ENCODE peak calls at places on chromosome 18, in five cellular contexts. G is NCI-H345, V is NCI-H1092, X is kidney, D is GM18507. Z is an unnamed sample.
A peak's percentile ranks its signal among the peaks of the same experiment; 100 is the strongest.

GRCh38 chr18:41761329-41762028 is 193.6 kb upstream of the PIK3C3 start:
- DNase-seq in G (no peak), V (no peak), X (no peak), D (no peak), Z (no peak)

GRCh38 chr18:10094154-10094553 is 180.3 kb downstream of the VAPA start:
- DNase-seq in G (no peak), V (no peak), X (no peak), D (no peak), Z (no peak)

GRCh38 chr18:78769502-78770113 is 210.0 kb upstream of the SALL3 start:
- DNase-seq in G (peak; percentile 81), V (peak; percentile 56), X (no peak), D (no peak), Z (no peak)

GRCh38 chr18:23458830-23459529 is 5.9 kb downstream of the RIOK3 start:
- DNase-seq in G (no peak), V (no peak), X (no peak), D (no peak), Z (no peak)

GRCh38 chr18:78784861-78785260 is 194.8 kb upstream of the SALL3 start:
- DNase-seq in G (no peak), V (no peak), X (no peak), D (no peak), Z (no peak)

GRCh38 chr18:78662879-78663278 is 316.7 kb upstream of the SALL3 start:
- DNase-seq in G (no peak), V (no peak), X (no peak), D (no peak), Z (no peak)

GRCh38 chr18:79062806-79063205 is 6.4 kb upstream of the ATP9B start:
- DNase-seq in G (no peak), V (no peak), X (no peak), D (no peak), Z (no peak)

GRCh38 chr18:62436636-62437519 is 85.9 kb upstream of the ZCCHC2 start:
- DNase-seq in G (no peak), V (no peak), X (peak; percentile 85), D (no peak), Z (no peak)

GRCh38 chr18:1147616-1148184 is 243.0 kb downstream of the ADCYAP1 start:
- DNase-seq in G (no peak), V (no peak), X (no peak), D (no peak), Z (no peak)

GRCh38 chr18:62881509-62882016 is 166.2 kb downstream of the PHLPP1 start:
- DNase-seq in G (peak; percentile 82), V (peak; percentile 88), X (no peak), D (no peak), Z (peak; percentile 72)

GRCh38 chr18:76679259-76679658 is 143.1 kb upstream of the ZNF236 start:
- DNase-seq in G (peak; percentile 79), V (peak; percentile 56), X (no peak), D (no peak), Z (no peak)

GRCh38 chr18:62847081-62847480 is 131.7 kb downstream of the PHLPP1 start:
- DNase-seq in G (no peak), V (no peak), X (no peak), D (no peak), Z (no peak)

GRCh38 chr18:79726721-79727120 is 47.1 kb downstream of the CTDP1 start:
- DNase-seq in G (no peak), V (no peak), X (no peak), D (no peak), Z (no peak)

GRCh38 chr18:48072428-48073204 is 142.2 kb upstream of the SMAD2 start:
- DNase-seq in G (no peak), V (no peak), X (no peak), D (no peak), Z (no peak)

GRCh38 chr18:49491857-49492693 is 5.0 kb upstream of the C18orf32 start:
- DNase-seq in G (peak; percentile 99), V (peak; percentile 99), X (peak; percentile 89), D (peak; percentile 89), Z (peak; percentile 100)

GRCh38 chr18:51054764-51055163 is 24.8 kb downstream of the SMAD4 start:
- DNase-seq in G (no peak), V (no peak), X (no peak), D (no peak), Z (no peak)

GRCh38 chr18:28189400-28190239 is 12.7 kb upstream of the CDH2 start:
- DNase-seq in G (no peak), V (no peak), X (no peak), D (no peak), Z (peak; percentile 56)

GRCh38 chr18:42157878-42158277 is 202.8 kb downstream of the PIK3C3 start:
- DNase-seq in G (no peak), V (no peak), X (no peak), D (no peak), Z (no peak)

GRCh38 chr18:36035253-36035652 is 32.1 kb downstream of the RPRD1A start:
- DNase-seq in G (peak; percentile 94), V (peak; percentile 86), X (no peak), D (no peak), Z (peak; percentile 73)

GRCh38 chr18:71919211-71919610 is 624.9 kb downstream of the CBLN2 start:
- DNase-seq in G (no peak), V (no peak), X (no peak), D (no peak), Z (no peak)

GRCh38 chr18:76208632-76209308 is 286.3 kb downstream of the ZNF516 start:
- DNase-seq in G (no peak), V (no peak), X (no peak), D (no peak), Z (no peak)

GRCh38 chr18:9340472-9340871 is 5.9 kb downstream of the TWSG1 start:
- DNase-seq in G (no peak), V (no peak), X (no peak), D (no peak), Z (no peak)

GRCh38 chr18:903703-904102 is 968 bp upstream of the ADCYAP1 start:
- DNase-seq in G (peak; percentile 31), V (no peak), X (peak; percentile 79), D (no peak), Z (no peak)

GRCh38 chr18:23107718-23108117 is 27.6 kb upstream of the CABLES1 start:
- DNase-seq in G (no peak), V (no peak), X (no peak), D (no peak), Z (no peak)

GRCh38 chr18:23703057-23703986 is 14.1 kb downstream of the LAMA3 start:
- DNase-seq in G (peak; percentile 38), V (no peak), X (no peak), D (no peak), Z (peak; percentile 58)